ENCODE peak calls at places on chromosomes 11 and 22, in five cellular contexts. K is A549, S is WERI-Rb-1, M is left ventricle myocardium inferior, G is epithelial cell of proximal tubule. N is an unnamed sample.

GRCh38 chr22:49464024-49464423 is 363.6 kb downstream of the BRD1 start:
- DNase-seq in S (no peak), K (no peak), M (no peak), G (no peak), N (no peak)

GRCh38 chr11:7143908-7144307 is 55.1 kb downstream of the RBMXL2 start:
- DNase-seq in S (no peak), M (no peak), G (no peak), K (peak), N (peak)

GRCh38 chr22:45709004-45709739 is 37.5 kb downstream of the ATXN10 start:
- DNase-seq in K (peak), M (no peak), S (no peak), G (no peak), N (peak)

GRCh38 chr11:77003954-77004353 is 30.2 kb upstream of the B3GNT6 start:
- DNase-seq in K (no peak), M (no peak), S (no peak), G (no peak), N (no peak)

GRCh38 chr22:32862936-32863661 is 61.6 kb downstream of the TIMP3 start:
- DNase-seq in M (no peak), S (no peak), G (no peak), K (no peak), N (no peak)

GRCh38 chr11:69744435-69744834 is 30.7 kb downstream of the FGF4 start:
- DNase-seq in K (peak), G (peak), M (no peak), S (no peak), N (peak)

GRCh38 chr22:47629273-47629711 is 866.8 kb downstream of the TBC1D22A start:
- DNase-seq in M (no peak), S (no peak), K (no peak), G (no peak), N (no peak)

GRCh38 chr11:34318111-34319037 is 39.4 kb downstream of the ABTB2 start:
- DNase-seq in K (peak), M (no peak), G (peak), S (no peak), N (peak)

GRCh38 chr11:1747753-1748466 is 2.5 kb downstream of the IFITM10 start:
- DNase-seq in S (no peak), M (peak), G (no peak), K (no peak), N (no peak)

GRCh38 chr11:33895752-33896137 is 3.9 kb upstream of the LMO2 start:
- DNase-seq in G (no peak), K (no peak), M (no peak), S (peak), N (no peak)

GRCh38 chr11:5891216-5891800 is 1.7 kb upstream of the OR52E5 start:
- DNase-seq in M (no peak), K (peak), G (no peak), S (no peak), N (peak)

GRCh38 chr11:21556936-21557335 is 635.9 kb upstream of the ANO5 start:
- DNase-seq in K (no peak), G (no peak), S (no peak), M (no peak), N (no peak)

GRCh38 chr11:82831364-82831763 is 68.9 kb downstream of the PRCP start:
- DNase-seq in S (no peak), G (no peak), M (no peak), K (no peak), N (no peak)

GRCh38 chr11:132126973-132127900 is 756.8 kb downstream of the NTM start:
- DNase-seq in S (peak), M (peak), G (no peak), K (no peak), N (peak)

GRCh38 chr11:122101625-122102291 is 14.3 kb downstream of the BLID start:
- DNase-seq in G (no peak), K (no peak), S (peak), M (peak), N (peak)

GRCh38 chr11:109864161-109864661 is 229.0 kb upstream of the ZC3H12C start:
- DNase-seq in M (no peak), K (no peak), G (peak), S (no peak), N (peak)

GRCh38 chr11:108859510-108859909 is 194.6 kb downstream of the DDX10 start:
- DNase-seq in S (no peak), G (no peak), K (no peak), M (no peak), N (no peak)

GRCh38 chr11:1276866-1277615 is 32.4 kb downstream of the TOLLIP start:
- DNase-seq in S (no peak), M (no peak), K (no peak), G (no peak), N (no peak)

GRCh38 chr22:36363378-36363931 is 24.3 kb downstream of the MYH9 start:
- DNase-seq in K (no peak), M (no peak), S (no peak), G (no peak), N (no peak)

GRCh38 chr11:81573367-81573766 is 1160.3 kb downstream of the FAM181B start:
- DNase-seq in K (no peak), M (no peak), S (no peak), G (no peak), N (no peak)

GRCh38 chr11:19869466-19869865 is 156.8 kb downstream of the NAV2 start:
- DNase-seq in G (no peak), M (no peak), K (no peak), S (no peak), N (no peak)

GRCh38 chr11:92131289-92131890 is 93.2 kb upstream of the FAT3 start:
- DNase-seq in S (peak), G (peak), M (no peak), K (peak), N (peak)

GRCh38 chr11:10633261-10633660 is 60.3 kb downstream of the IRAG1 start:
- DNase-seq in K (no peak), M (no peak), S (no peak), G (no peak), N (no peak)

GRCh38 chr11:16902182-16902581 is 112.0 kb downstream of the PLEKHA7 start:
- DNase-seq in M (no peak), S (no peak), K (no peak), G (no peak), N (no peak)

GRCh38 chr11:111303476-111303875 is 5.1 kb downstream of the POU2AF3 start:
- DNase-seq in G (no peak), S (no peak), M (no peak), K (peak), N (no peak)

GRCh38 chr11:9002920-9003572 is 755 bp downstream of the NRIP3 start:
- DNase-seq in S (peak), M (no peak), K (no peak), G (no peak), N (no peak)

GRCh38 chr11:108960498-108960897 is 295.6 kb downstream of the DDX10 start:
- DNase-seq in K (no peak), G (no peak), S (no peak), M (no peak), N (no peak)

GRCh38 chr11:132874638-132875037 is 657.7 kb downstream of the OPCML start:
- DNase-seq in S (no peak), K (peak), M (no peak), G (no peak), N (peak)

GRCh38 chr11:68138256-68138655 is 17.1 kb upstream of the CHKA start:
- DNase-seq in K (no peak), S (no peak), M (no peak), G (no peak), N (no peak)

GRCh38 chr11:58506935-58507334 is 970 bp downstream of the OR5B21 start:
- DNase-seq in M (no peak), G (no peak), K (no peak), S (no peak), N (no peak)

GRCh38 chr11:66328036-66328306 is 8.3 kb downstream of the RIN1 start:
- DNase-seq in S (no peak), M (no peak), G (no peak), K (no peak), N (no peak)

GRCh38 chr11:66328307-66329144 is 7.7 kb downstream of the RIN1 start:
- DNase-seq in K (peak), S (peak), M (peak), G (no peak), N (peak)

GRCh38 chr11:66326261-66327111 is 9.6 kb upstream of the CD248 start:
- DNase-seq in G (no peak), M (peak), K (no peak), S (no peak), N (peak)

GRCh38 chr11:66329165-66329673 is 7.0 kb downstream of the RIN1 start:
- DNase-seq in M (no peak), S (no peak), G (no peak), K (no peak), N (no peak)

DNA sequence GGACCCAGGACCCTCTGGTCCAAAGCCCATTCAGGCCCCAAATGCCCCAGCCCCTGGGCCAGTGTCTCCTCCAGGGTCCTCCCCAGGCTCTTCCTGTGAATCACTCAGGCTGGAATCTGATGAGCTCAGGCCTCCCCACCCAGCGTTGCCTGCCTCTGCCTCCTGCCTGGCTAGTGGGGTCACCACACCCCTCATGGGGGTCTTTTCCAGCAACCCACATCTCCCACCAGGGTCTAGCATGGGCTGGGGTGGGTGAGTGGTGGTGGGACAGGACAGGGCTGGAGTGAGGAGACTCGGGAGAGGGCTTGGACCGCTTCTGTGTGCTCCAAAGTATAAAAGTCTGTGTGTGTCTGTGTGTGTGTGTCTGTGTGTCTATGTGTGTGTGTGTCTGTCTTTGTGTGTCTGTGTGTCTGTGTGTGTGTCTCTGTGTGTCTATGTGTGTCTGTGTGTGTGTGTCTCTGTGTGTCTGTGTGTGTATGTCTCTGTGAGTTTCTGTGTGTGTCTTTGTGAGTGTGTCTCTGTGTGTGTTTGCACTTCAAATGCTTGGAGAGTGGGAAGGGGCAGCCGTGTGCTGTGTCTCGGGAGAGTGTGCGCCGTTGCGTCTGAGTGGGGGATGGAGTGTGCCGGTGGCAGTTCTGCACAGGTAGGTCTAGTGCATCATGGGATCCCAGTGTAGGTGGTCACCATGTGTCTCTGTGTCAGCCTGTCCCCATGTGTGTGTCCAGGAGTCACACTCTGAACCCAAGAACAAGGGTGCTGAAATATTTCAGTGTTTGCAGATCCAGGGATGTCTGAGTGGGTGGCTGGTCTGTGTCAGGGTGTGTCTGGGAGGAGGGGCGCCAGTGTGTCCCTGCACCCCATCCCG is 8.8 kb downstream of the RIN1 start:
- DNase-seq in G (no peak), M (no peak), S (no peak), K (no peak), N (peak)
- H3K4me3 ChIP-seq in G (no peak), M (peak), S (no peak), K (no peak), N (no peak)

GRCh38 chr11:117197516-117198456 is 1.4 kb upstream of the TAGLN start:
- DNase-seq in M (peak), S (peak), K (peak), G (no peak), N (no peak)
- TF ChIP-seq CTCF in M (peak), S (peak), K (peak), G (peak), N (peak)

DNA sequence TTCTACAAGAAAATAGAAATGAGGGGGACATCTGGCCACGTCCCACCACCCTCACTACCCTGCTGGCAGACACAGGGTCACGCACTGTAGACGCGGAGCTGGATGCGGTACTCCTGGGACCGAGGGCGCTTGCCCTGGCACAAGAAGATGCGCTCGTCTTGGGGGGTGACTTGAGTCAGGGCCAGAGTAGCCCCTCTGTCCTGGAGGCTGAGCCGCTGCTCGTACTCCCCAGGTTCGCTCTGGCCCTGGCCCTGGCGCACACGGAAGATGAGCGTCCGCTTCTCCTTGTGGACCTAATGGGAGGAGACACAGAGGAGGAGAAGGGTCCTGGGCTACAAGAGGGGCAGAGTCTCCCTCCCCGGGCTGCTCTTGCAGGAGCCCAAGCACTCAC is 2.2 kb downstream of the MCAM start:
- DNase-seq in S (no peak), G (no peak), M (no peak), K (no peak), N (no peak)
- H3K4me3 ChIP-seq in S (no peak), G (peak), M (peak), K (no peak), N (no peak)

GRCh38 chr11:88886796-88887195 is 179.0 kb downstream of the GRM5 start:
- DNase-seq in K (peak), S (peak), G (no peak), M (no peak), N (peak)
- TF ChIP-seq CTCF in K (peak), S (peak), G (peak), M (peak), N (peak)

GRCh38 chr11:47356129-47356997 is 3.9 kb upstream of the MYBPC3 start:
- DNase-seq in M (no peak), K (no peak), G (no peak), S (no peak), N (no peak)

GRCh38 chr11:47353978-47354774 is 1.7 kb upstream of the MYBPC3 start:
- DNase-seq in S (no peak), M (no peak), G (no peak), K (no peak), N (no peak)

GRCh38 chr11:47356998-47357329 is 4.5 kb upstream of the MYBPC3 start:
- DNase-seq in M (no peak), K (no peak), G (no peak), S (no peak), N (no peak)

GRCh38 chr11:47355283-47356128 is 3.0 kb upstream of the MYBPC3 start:
- DNase-seq in S (peak), M (peak), G (peak), K (peak), N (peak)

DNA sequence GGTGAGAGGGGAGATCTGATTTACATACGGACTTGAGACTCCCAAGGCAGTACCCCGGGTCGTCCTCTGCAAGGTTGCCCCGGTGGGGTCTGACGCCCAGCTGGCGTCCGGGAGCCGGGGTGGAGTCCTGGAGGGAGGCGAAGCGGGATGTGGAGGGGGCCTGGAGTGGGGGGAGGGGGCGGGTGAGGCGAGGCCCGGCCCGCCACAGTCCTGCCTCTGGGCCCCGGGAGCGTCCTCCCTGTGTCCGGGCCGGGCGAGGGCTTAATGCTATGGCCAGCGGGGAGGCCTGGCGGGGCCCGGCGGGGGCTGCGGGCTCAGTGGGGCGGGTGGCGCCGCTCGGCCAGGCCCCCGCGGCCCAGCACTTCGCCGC is 2.4 kb upstream of the MYBPC3 start:
- DNase-seq in G (no peak), K (no peak), M (no peak), S (no peak), N (no peak)
- H3K4me3 ChIP-seq in G (peak), K (peak), M (peak), S (peak), N (peak)

DNA sequence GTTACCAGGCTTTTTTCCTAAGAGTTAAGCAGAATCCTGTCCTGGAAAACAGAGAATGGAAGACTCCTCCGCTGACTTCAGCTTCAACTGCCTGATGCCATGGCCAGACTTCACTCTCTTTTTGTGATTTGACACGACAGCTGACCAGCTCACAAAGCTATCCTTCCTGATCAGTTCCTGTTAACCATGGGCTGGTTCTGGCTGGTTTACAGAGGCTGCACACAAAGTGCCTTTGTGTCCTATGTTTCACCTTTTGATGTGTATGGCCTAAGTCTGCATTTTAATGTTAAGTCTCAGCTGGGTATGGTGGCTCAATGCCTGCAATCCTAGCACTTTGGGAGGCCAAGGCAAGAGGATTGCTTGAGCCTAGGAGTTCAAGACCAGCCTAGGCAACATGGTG is 11.1 kb downstream of the FOLR3 start:
- DNase-seq in S (no peak), M (no peak), G (no peak), K (no peak), N (no peak)
- TF ChIP-seq CTCF in S (no peak), M (no peak), G (no peak), K (no peak), N (no peak)

GRCh38 chr22:40687706-40688105 is 8.4 kb downstream of the MCHR1 start:
- DNase-seq in M (no peak), S (no peak), K (no peak), G (no peak), N (no peak)
- H3K4me3 ChIP-seq in M (no peak), S (no peak), K (no peak), G (no peak), N (no peak)

GRCh38 chr11:35485656-35486318 is 39.6 kb downstream of the PAMR1 start:
- DNase-seq in K (peak), M (peak), S (peak), G (no peak), N (peak)

GRCh38 chr11:35487532-35488078 is 37.8 kb downstream of the PAMR1 start:
- DNase-seq in G (no peak), S (peak), M (no peak), K (peak), N (peak)

GRCh38 chr11:35488117-35488516 is 37.3 kb downstream of the PAMR1 start:
- DNase-seq in M (no peak), G (no peak), K (no peak), S (no peak), N (peak)

GRCh38 chr11:35486446-35486845 is 39.0 kb downstream of the PAMR1 start:
- DNase-seq in G (no peak), S (no peak), M (no peak), K (peak), N (no peak)

GRCh38 chr11:35486934-35487333 is 38.5 kb downstream of the PAMR1 start:
- DNase-seq in G (no peak), K (no peak), S (no peak), M (no peak), N (no peak)
- TF ChIP-seq CTCF in G (no peak), K (no peak), S (no peak), M (no peak), N (no peak)

GRCh38 chr11:73322111-73322985 is 14.3 kb downstream of the ARHGEF17 start:
- DNase-seq in K (no peak), G (no peak), S (no peak), M (no peak), N (no peak)
- H3K4me3 ChIP-seq in K (no peak), G (no peak), S (no peak), M (peak), N (no peak)